ENCODE peak calls at places on chromosomes 16 and 17, in nine cellular contexts. T, Y, D, F, X, V, C, U and A are unnamed samples.
A peak's percentile ranks its signal among the peaks of the same experiment; 100 is the strongest.

GRCh38 chr17:49063652-49064051 is 66.5 kb downstream of the IGF2BP1 start:
- DNase-seq in T (no peak), Y (no peak), D (no peak), F (no peak), X (no peak), V (no peak), C (no peak), U (no peak), A (no peak)

GRCh38 chr17:37523715-37524219 is 34.1 kb downstream of the DUSP14 start:
- DNase-seq in T (no peak), Y (no peak), D (no peak), F (no peak), X (no peak), V (no peak), C (no peak), U (no peak), A (no peak)

GRCh38 chr17:49987681-49988441 is 7.2 kb downstream of the DLX3 start:
- DNase-seq in T (peak; percentile 86), Y (no peak), D (no peak), F (no peak), X (no peak), V (peak; percentile 59), C (no peak), U (no peak), A (no peak)

GRCh38 chr16:81365731-81366130 is 51.0 kb downstream of the GAN start:
- DNase-seq in T (no peak), Y (no peak), D (no peak), F (no peak), X (no peak), V (no peak), C (no peak), U (no peak), A (no peak)

GRCh38 chr17:2594657-2595085 is 1.2 kb downstream of the PAFAH1B1 start:
- DNase-seq in T (no peak), Y (peak; percentile 22), D (no peak), F (peak; percentile 25), X (no peak), V (no peak), C (no peak), U (no peak), A (no peak)

GRCh38 chr17:41777579-41778188 is 8.8 kb downstream of the JUP start:
- DNase-seq in T (peak; percentile 80), Y (no peak), D (no peak), F (peak; percentile 50), X (no peak), V (peak; percentile 55), C (no peak), U (peak; percentile 69), A (peak; percentile 84)

GRCh38 chr16:10791048-10791447 is 27.5 kb downstream of the TVP23A start:
- DNase-seq in T (no peak), Y (no peak), D (no peak), F (no peak), X (no peak), V (no peak), C (no peak), U (no peak), A (no peak)

GRCh38 chr16:86016201-86016965 is 117.4 kb downstream of the IRF8 start:
- DNase-seq in T (peak; percentile 35), Y (peak; percentile 63), D (peak; percentile 54), F (peak; percentile 68), X (peak; percentile 24), V (peak; percentile 16), C (peak; percentile 20), U (peak; percentile 29), A (no peak)

GRCh38 chr17:78179372-78179771 is 7.5 kb downstream of the TK1 start:
- DNase-seq in T (no peak), Y (no peak), D (no peak), F (no peak), X (no peak), V (peak; percentile 13), C (no peak), U (no peak), A (no peak)

GRCh38 chr16:2584742-2585650 is 47.2 kb downstream of the PDPK1 start:
- DNase-seq in T (no peak), Y (no peak), D (no peak), F (no peak), X (no peak), V (no peak), C (no peak), U (no peak), A (no peak)

GRCh38 chr17:61399131-61400057 is at the start of gene TBX2:
- DNase-seq in T (peak; percentile 46), Y (no peak), D (peak; percentile 69), F (no peak), X (peak; percentile 72), V (peak; percentile 83), C (no peak), U (peak; percentile 98), A (no peak)

GRCh38 chr17:3683054-3683511 is 12.9 kb downstream of the P2RX5 start:
- DNase-seq in T (peak; percentile 7), Y (peak; percentile 63), D (peak; percentile 53), F (peak; percentile 19), X (peak; percentile 68), V (no peak), C (peak; percentile 55), U (no peak), A (no peak)

GRCh38 chr17:71313866-71314265 is 807.0 kb upstream of the SOX9 start:
- DNase-seq in T (no peak), Y (no peak), D (no peak), F (no peak), X (no peak), V (no peak), C (no peak), U (no peak), A (no peak)

GRCh38 chr17:48637323-48638260 is 11.4 kb upstream of the HOXB9 start:
- DNase-seq in T (no peak), Y (no peak), D (peak; percentile 11), F (no peak), X (no peak), V (peak; percentile 52), C (no peak), U (no peak), A (peak; percentile 6)

GRCh38 chr17:41965694-41966375 is 760 bp upstream of the CNP start:
- DNase-seq in T (peak; percentile 89), Y (no peak), D (peak; percentile 56), F (peak; percentile 91), X (peak; percentile 90), V (no peak), C (peak; percentile 58), U (no peak), A (no peak)